ENCODE peak calls at places on chromosomes 16 and 17, in six cellular contexts. P, Q, E, K, B and S are unnamed samples.

GRCh38 chr16:77937473-77938195 is 84.7 kb upstream of the CLEC3A start:
- DNase-seq in P (no peak), Q (no peak), E (no peak), K (no peak), B (no peak), S (no peak)

GRCh38 chr16:50878966-50879615 is 137.2 kb downstream of the CYLD start:
- DNase-seq in P (no peak), Q (no peak), E (no peak), K (no peak), B (no peak), S (no peak)

GRCh38 chr16:79677799-79678525 is 77.4 kb upstream of the MAF start:
- DNase-seq in P (no peak), Q (peak), E (no peak), K (no peak), B (no peak), S (peak)

GRCh38 chr17:74870512-74870911 is 2.3 kb downstream of the FDXR start:
- DNase-seq in P (peak), Q (peak), E (no peak), K (no peak), B (no peak), S (no peak)

GRCh38 chr17:72271603-72272002 is 150.8 kb downstream of the SOX9 start:
- DNase-seq in P (no peak), Q (no peak), E (no peak), K (no peak), B (no peak), S (no peak)

GRCh38 chr17:64787255-64787920 is 125.3 kb upstream of the SMURF2 start:
- DNase-seq in P (no peak), Q (no peak), E (no peak), K (peak), B (no peak), S (no peak)

GRCh38 chr16:53220585-53220984 is 165.8 kb downstream of the CHD9 start:
- DNase-seq in P (no peak), Q (peak), E (no peak), K (peak), B (no peak), S (no peak)

GRCh38 chr16:47925811-47926460 is 229.9 kb downstream of the ABCC12 start:
- DNase-seq in P (no peak), Q (no peak), E (no peak), K (no peak), B (no peak), S (no peak)

GRCh38 chr17:28295677-28296578 is 23.1 kb upstream of the TMEM97 start:
- DNase-seq in P (no peak), Q (no peak), E (no peak), K (no peak), B (no peak), S (no peak)

GRCh38 chr17:68103148-68103547 is 67.6 kb downstream of the KPNA2 start:
- DNase-seq in P (no peak), Q (no peak), E (no peak), K (no peak), B (no peak), S (no peak)

GRCh38 chr17:29347831-29348281 is 42.3 kb upstream of the TAOK1 start:
- DNase-seq in P (no peak), Q (peak), E (no peak), K (no peak), B (peak), S (no peak)

GRCh38 chr17:64741038-64741641 is 79.0 kb upstream of the SMURF2 start:
- DNase-seq in P (no peak), Q (no peak), E (no peak), K (no peak), B (no peak), S (no peak)

GRCh38 chr16:2770057-2770780 is 6.9 kb downstream of the ELOB start:
- DNase-seq in P (no peak), Q (no peak), E (no peak), K (peak), B (no peak), S (no peak)

GRCh38 chr16:21197115-21197514 is 14.3 kb downstream of the ZP2 start:
- DNase-seq in P (no peak), Q (no peak), E (no peak), K (no peak), B (no peak), S (no peak)

GRCh38 chr16:89618114-89618999 is 4.9 kb downstream of the DPEP1 start:
- DNase-seq in P (no peak), Q (no peak), E (no peak), K (no peak), B (no peak), S (no peak)

GRCh38 chr16:10599626-10600025 is 19.2 kb upstream of the EMP2 start:
- DNase-seq in P (no peak), Q (no peak), E (no peak), K (no peak), B (no peak), S (no peak)

GRCh38 chr17:46944931-46945330 is 22.0 kb downstream of the GOSR2 start:
- DNase-seq in P (no peak), Q (no peak), E (no peak), K (peak), B (no peak), S (peak)

GRCh38 chr16:85986931-85987749 is 88.2 kb downstream of the IRF8 start:
- DNase-seq in P (no peak), Q (no peak), E (peak), K (peak), B (no peak), S (no peak)

GRCh38 chr16:7140899-7141298 is 191.7 kb upstream of the RBFOX1 start:
- DNase-seq in P (no peak), Q (no peak), E (no peak), K (no peak), B (no peak), S (no peak)

GRCh38 chr16:47448830-47449575 is 11.9 kb downstream of the ITFG1 start:
- DNase-seq in P (no peak), Q (no peak), E (no peak), K (peak), B (no peak), S (no peak)

GRCh38 chr16:445566-445965 is 20.1 kb downstream of the RAB11FIP3 start:
- DNase-seq in P (no peak), Q (no peak), E (no peak), K (no peak), B (no peak), S (no peak)

GRCh38 chr16:455453-455852 is 30.0 kb downstream of the RAB11FIP3 start:
- DNase-seq in P (no peak), Q (no peak), E (no peak), K (no peak), B (no peak), S (no peak)

GRCh38 chr16:450800-451512 is 25.5 kb downstream of the RAB11FIP3 start:
- DNase-seq in P (no peak), Q (no peak), E (no peak), K (no peak), B (no peak), S (no peak)

GRCh38 chr16:454397-454940 is 29.0 kb downstream of the RAB11FIP3 start:
- DNase-seq in P (no peak), Q (no peak), E (no peak), K (no peak), B (no peak), S (no peak)

DNA sequence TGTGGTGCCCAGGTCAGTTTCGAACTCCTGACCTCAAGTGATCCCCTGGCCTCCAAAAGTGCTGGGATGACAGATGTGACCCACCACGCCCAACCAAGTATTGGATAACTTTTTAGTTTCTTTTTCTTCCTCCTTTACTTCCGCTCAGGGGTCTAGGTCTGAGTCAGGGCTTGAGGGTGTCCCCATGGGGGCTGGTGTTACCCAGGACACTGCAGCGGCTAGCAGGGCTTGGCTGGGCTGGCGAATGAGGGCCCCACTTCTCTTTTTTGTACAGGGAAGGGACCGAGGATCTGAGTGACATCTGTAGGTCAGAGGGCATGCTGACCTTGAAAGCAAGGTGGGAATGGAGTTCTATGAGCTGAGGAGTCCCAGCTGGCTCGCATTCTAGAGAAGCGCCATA is 24.9 kb downstream of the RAB11FIP3 start:
- DNase-seq in P (no peak), Q (no peak), E (no peak), K (no peak), B (no peak), S (no peak)
- TF ChIP-seq CTCF in P (no peak), Q (no peak), E (no peak), K (no peak), B (no peak), S (no peak)

DNA sequence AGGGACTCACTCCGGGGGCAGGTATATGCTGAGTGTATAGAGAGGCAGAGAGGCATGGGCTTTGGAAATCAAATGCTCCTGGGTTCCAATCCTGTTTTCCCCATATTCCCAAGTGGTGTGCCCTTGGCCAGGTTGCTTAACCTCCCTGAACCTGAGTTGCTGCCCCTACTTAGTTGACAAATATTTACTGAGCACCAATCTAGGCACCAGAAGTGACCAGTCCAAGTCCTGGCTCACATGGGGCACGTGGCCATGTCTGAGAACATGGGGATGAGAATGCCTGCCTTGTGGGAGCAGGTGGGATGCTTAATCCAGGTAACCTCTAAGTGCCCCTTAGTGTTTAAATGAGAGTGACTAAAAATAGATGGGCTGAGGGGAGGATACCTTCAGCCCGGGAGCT is 4.2 kb downstream of the SOCS3 start:
- DNase-seq in P (no peak), Q (no peak), E (no peak), K (no peak), B (no peak), S (no peak)
- H3K4me3 ChIP-seq in P (no peak), Q (no peak), E (no peak), K (no peak), B (no peak), S (no peak)

DNA sequence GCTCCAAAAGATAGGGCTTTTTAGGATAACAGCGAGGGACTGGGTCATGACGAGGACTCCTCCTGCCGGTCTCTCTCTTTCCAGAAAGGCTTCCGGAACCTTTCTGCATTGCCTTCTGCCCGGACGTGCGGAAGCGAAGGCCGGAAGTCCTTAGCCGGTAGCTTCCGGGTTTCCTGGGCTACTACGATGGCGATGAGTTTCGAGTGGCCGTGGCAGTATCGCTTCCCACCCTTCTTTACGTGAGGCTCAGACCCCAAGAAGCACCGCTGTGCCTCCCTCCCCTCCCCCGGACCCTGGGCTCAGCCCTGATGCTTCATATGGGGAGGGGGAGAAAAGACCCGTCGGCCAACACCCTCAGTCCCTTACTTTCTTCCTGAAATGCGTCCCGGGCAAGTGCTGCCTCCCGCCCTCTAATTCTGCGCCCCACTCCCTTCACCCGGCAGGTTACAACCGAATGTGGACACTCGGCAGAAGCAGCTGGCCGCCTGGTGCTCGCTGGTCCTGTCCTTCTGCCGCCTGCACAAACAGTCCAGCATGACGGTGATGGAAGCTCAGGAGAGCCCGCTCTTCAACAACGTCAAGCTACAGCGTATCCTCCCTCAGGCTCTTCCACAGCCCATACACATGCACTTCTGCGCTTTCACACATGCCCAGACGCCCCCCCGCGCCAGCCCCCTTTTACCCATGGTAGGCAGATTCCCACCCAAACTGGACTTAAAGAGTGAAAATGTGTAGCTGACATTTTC is at the start of gene VPS25:
- DNase-seq in P (peak), Q (peak), E (peak), K (peak), B (peak), S (peak)
- TF ChIP-seq CTCF in P (no peak), Q (peak), E (no peak), K (no peak), B (no peak), S (no peak)

GRCh38 chr17:6467567-6467966 is 23.3 kb downstream of the PIMREG start:
- DNase-seq in P (no peak), Q (no peak), E (no peak), K (no peak), B (no peak), S (no peak)

GRCh38 chr17:6462692-6463091 is 18.4 kb downstream of the PIMREG start:
- DNase-seq in P (no peak), Q (no peak), E (no peak), K (no peak), B (no peak), S (no peak)

GRCh38 chr17:6464446-6465041 is 20.3 kb downstream of the PIMREG start:
- DNase-seq in P (no peak), Q (no peak), E (no peak), K (no peak), B (no peak), S (no peak)

GRCh38 chr17:6463616-6464445 is 19.6 kb downstream of the PIMREG start:
- DNase-seq in P (no peak), Q (no peak), E (no peak), K (no peak), B (no peak), S (no peak)

GRCh38 chr17:6465206-6466003 is 21.1 kb downstream of the PIMREG start:
- DNase-seq in P (no peak), Q (no peak), E (no peak), K (no peak), B (no peak), S (no peak)
- H3K4me3 ChIP-seq in P (no peak), Q (no peak), E (no peak), K (no peak), B (no peak), S (no peak)